ENCODE peak calls at places on chromosome 5, in six cellular contexts. One of them, this sample, is unnamed.

GRCh38 chr5:58318468-58318867 is 141.4 kb downstream of the PLK2 start:
- ATAC-seq in heart left ventricle: no peak
- ATAC-seq in upper lobe of right lung: no peak
- ATAC-seq in HCT116: no peak
- ATAC-seq in activated T-cell treated with anti-CD3 and anti-CD28 coated beads, Interleukin-2, amount 50 U/mL, for 72 hours: no peak
- ATAC-seq in Right ventricle myocardium inferior: no peak
- ATAC-seq in this sample: no peak

GRCh38 chr5:45057564-45057963 is 248.8 kb downstream of the MRPS30 start:
- ATAC-seq in Right ventricle myocardium inferior: no peak
- ATAC-seq in HCT116: no peak
- ATAC-seq in upper lobe of right lung: no peak
- ATAC-seq in activated T-cell treated with anti-CD3 and anti-CD28 coated beads, Interleukin-2, amount 50 U/mL, for 72 hours: no peak
- ATAC-seq in heart left ventricle: no peak
- ATAC-seq in this sample: no peak

GRCh38 chr5:139178948-139179347 is 19.2 kb downstream of the SIL1 start:
- ATAC-seq in Right ventricle myocardium inferior: peak; percentile 15
- ATAC-seq in heart left ventricle: peak; percentile 35
- ATAC-seq in activated T-cell treated with anti-CD3 and anti-CD28 coated beads, Interleukin-2, amount 50 U/mL, for 72 hours: no peak
- ATAC-seq in upper lobe of right lung: peak; percentile 22
- ATAC-seq in HCT116: no peak
- ATAC-seq in this sample: no peak

GRCh38 chr5:16552666-16553343 is 64.0 kb downstream of the RETREG1 start:
- ATAC-seq in activated T-cell treated with anti-CD3 and anti-CD28 coated beads, Interleukin-2, amount 50 U/mL, for 72 hours: peak; percentile 76
- ATAC-seq in heart left ventricle: peak; percentile 89
- ATAC-seq in Right ventricle myocardium inferior: peak; percentile 88
- ATAC-seq in HCT116: peak; percentile 96
- ATAC-seq in upper lobe of right lung: peak; percentile 94
- ATAC-seq in this sample: peak; percentile 68

GRCh38 chr5:95919658-95920057 is 42.0 kb downstream of the ELL2 start:
- ATAC-seq in HCT116: no peak
- ATAC-seq in activated T-cell treated with anti-CD3 and anti-CD28 coated beads, Interleukin-2, amount 50 U/mL, for 72 hours: no peak
- ATAC-seq in upper lobe of right lung: no peak
- ATAC-seq in Right ventricle myocardium inferior: no peak
- ATAC-seq in heart left ventricle: no peak
- ATAC-seq in this sample: no peak

GRCh38 chr5:141773779-141774531 is 91.9 kb upstream of the ARAP3 start:
- ATAC-seq in HCT116: no peak
- ATAC-seq in Right ventricle myocardium inferior: no peak
- ATAC-seq in upper lobe of right lung: no peak
- ATAC-seq in heart left ventricle: no peak
- ATAC-seq in activated T-cell treated with anti-CD3 and anti-CD28 coated beads, Interleukin-2, amount 50 U/mL, for 72 hours: no peak
- ATAC-seq in this sample: no peak

GRCh38 chr5:142981886-142982820 is 212.0 kb downstream of the ARHGAP26 start:
- ATAC-seq in activated T-cell treated with anti-CD3 and anti-CD28 coated beads, Interleukin-2, amount 50 U/mL, for 72 hours: no peak
- ATAC-seq in Right ventricle myocardium inferior: peak; percentile 94
- ATAC-seq in upper lobe of right lung: peak; percentile 87
- ATAC-seq in heart left ventricle: peak; percentile 93
- ATAC-seq in HCT116: peak; percentile 58
- ATAC-seq in this sample: no peak

GRCh38 chr5:170748986-170749385 is 34.5 kb upstream of the GABRP start:
- ATAC-seq in Right ventricle myocardium inferior: no peak
- ATAC-seq in HCT116: no peak
- ATAC-seq in heart left ventricle: no peak
- ATAC-seq in upper lobe of right lung: no peak
- ATAC-seq in activated T-cell treated with anti-CD3 and anti-CD28 coated beads, Interleukin-2, amount 50 U/mL, for 72 hours: no peak
- ATAC-seq in this sample: no peak

GRCh38 chr5:174935854-174936474 is 211.6 kb downstream of the MSX2 start:
- ATAC-seq in heart left ventricle: peak; percentile 72
- ATAC-seq in Right ventricle myocardium inferior: peak; percentile 40
- ATAC-seq in activated T-cell treated with anti-CD3 and anti-CD28 coated beads, Interleukin-2, amount 50 U/mL, for 72 hours: no peak
- ATAC-seq in HCT116: peak; percentile 98
- ATAC-seq in upper lobe of right lung: peak; percentile 82
- ATAC-seq in this sample: peak; percentile 43

GRCh38 chr5:42720242-42720641 is 36.4 kb upstream of the CCDC152 start:
- ATAC-seq in HCT116: no peak
- ATAC-seq in Right ventricle myocardium inferior: no peak
- ATAC-seq in heart left ventricle: no peak
- ATAC-seq in upper lobe of right lung: no peak
- ATAC-seq in activated T-cell treated with anti-CD3 and anti-CD28 coated beads, Interleukin-2, amount 50 U/mL, for 72 hours: no peak
- ATAC-seq in this sample: no peak

GRCh38 chr5:159478950-159479349 is 148.7 kb upstream of the IL12B start:
- ATAC-seq in HCT116: no peak
- ATAC-seq in activated T-cell treated with anti-CD3 and anti-CD28 coated beads, Interleukin-2, amount 50 U/mL, for 72 hours: no peak
- ATAC-seq in upper lobe of right lung: peak; percentile 26
- ATAC-seq in heart left ventricle: no peak
- ATAC-seq in Right ventricle myocardium inferior: no peak
- ATAC-seq in this sample: no peak

GRCh38 chr5:131186561-131187256 is 16.0 kb downstream of the LYRM7 start:
- ATAC-seq in Right ventricle myocardium inferior: no peak
- ATAC-seq in upper lobe of right lung: no peak
- ATAC-seq in activated T-cell treated with anti-CD3 and anti-CD28 coated beads, Interleukin-2, amount 50 U/mL, for 72 hours: no peak
- ATAC-seq in HCT116: no peak
- ATAC-seq in heart left ventricle: no peak
- ATAC-seq in this sample: no peak

GRCh38 chr5:42399702-42400101 is 23.5 kb upstream of the GHR start:
- ATAC-seq in upper lobe of right lung: no peak
- ATAC-seq in activated T-cell treated with anti-CD3 and anti-CD28 coated beads, Interleukin-2, amount 50 U/mL, for 72 hours: no peak
- ATAC-seq in heart left ventricle: no peak
- ATAC-seq in Right ventricle myocardium inferior: no peak
- ATAC-seq in HCT116: no peak
- ATAC-seq in this sample: no peak